ENCODE peak calls at places on chromosomes 1 and 21, in eight cellular contexts. One of them, this sample, is unnamed.

GRCh38 chr1:244833734-244834595 is 1.5 kb upstream of the COX20 start:
- DNase-seq in breast epithelium: peak; percentile 60
- DNase-seq in HCT116: peak; percentile 80
- DNase-seq in GM12891: no peak
- DNase-seq in GM23338: peak; percentile 79
- DNase-seq in Panc1: peak; percentile 58
- DNase-seq in SK-N-MC: peak; percentile 75
- DNase-seq in transverse colon: peak; percentile 65
- DNase-seq in this sample: no peak

GRCh38 chr1:20507248-20507563 is 745 bp downstream of the MUL1 start:
- DNase-seq in Panc1: no peak
- DNase-seq in breast epithelium: no peak
- DNase-seq in GM12891: no peak
- DNase-seq in GM23338: no peak
- DNase-seq in transverse colon: no peak
- DNase-seq in SK-N-MC: no peak
- DNase-seq in HCT116: no peak
- DNase-seq in this sample: no peak

GRCh38 chr1:247078315-247079140 is at the start of gene ZNF670:
- DNase-seq in transverse colon: peak; percentile 97
- DNase-seq in HCT116: peak; percentile 94
- DNase-seq in breast epithelium: peak; percentile 93
- DNase-seq in GM23338: peak; percentile 100
- DNase-seq in SK-N-MC: peak; percentile 63
- DNase-seq in Panc1: peak; percentile 91
- DNase-seq in GM12891: peak; percentile 85
- DNase-seq in this sample: peak; percentile 83

GRCh38 chr1:184457500-184457899 is 70.7 kb downstream of the C1orf21 start:
- DNase-seq in breast epithelium: no peak
- DNase-seq in GM23338: no peak
- DNase-seq in transverse colon: no peak
- DNase-seq in HCT116: no peak
- DNase-seq in GM12891: no peak
- DNase-seq in SK-N-MC: no peak
- DNase-seq in Panc1: no peak
- DNase-seq in this sample: no peak

GRCh38 chr1:178267646-178268094 is 173.8 kb downstream of the RASAL2 start:
- DNase-seq in Panc1: no peak
- DNase-seq in SK-N-MC: no peak
- DNase-seq in GM23338: peak; percentile 86
- DNase-seq in GM12891: no peak
- DNase-seq in HCT116: peak; percentile 7
- DNase-seq in breast epithelium: no peak
- DNase-seq in transverse colon: no peak
- DNase-seq in this sample: no peak

GRCh38 chr21:14880922-14881321 is 183.9 kb downstream of the NRIP1 start:
- DNase-seq in GM12891: no peak
- DNase-seq in transverse colon: no peak
- DNase-seq in Panc1: no peak
- DNase-seq in SK-N-MC: no peak
- DNase-seq in HCT116: no peak
- DNase-seq in breast epithelium: no peak
- DNase-seq in GM23338: no peak
- DNase-seq in this sample: no peak

GRCh38 chr21:35649186-35649585 is 411.1 kb downstream of the SETD4 start:
- DNase-seq in HCT116: no peak
- DNase-seq in breast epithelium: no peak
- DNase-seq in GM12891: no peak
- DNase-seq in SK-N-MC: no peak
- DNase-seq in Panc1: no peak
- DNase-seq in GM23338: no peak
- DNase-seq in transverse colon: no peak
- DNase-seq in this sample: no peak

GRCh38 chr21:35014302-35015044 is 34.6 kb downstream of the RUNX1 start:
- DNase-seq in breast epithelium: no peak
- DNase-seq in transverse colon: no peak
- DNase-seq in HCT116: no peak
- DNase-seq in GM23338: no peak
- DNase-seq in SK-N-MC: no peak
- DNase-seq in Panc1: no peak
- DNase-seq in GM12891: no peak
- DNase-seq in this sample: no peak

GRCh38 chr1:113542221-113542701 is 151.9 kb downstream of the MAGI3 start:
- DNase-seq in GM23338: no peak
- DNase-seq in HCT116: no peak
- DNase-seq in breast epithelium: no peak
- DNase-seq in SK-N-MC: no peak
- DNase-seq in GM12891: no peak
- DNase-seq in Panc1: no peak
- DNase-seq in transverse colon: no peak
- DNase-seq in this sample: no peak

GRCh38 chr1:30277415-30277814 is 446.0 kb downstream of the MATN1 start:
- DNase-seq in transverse colon: no peak
- DNase-seq in HCT116: no peak
- DNase-seq in Panc1: no peak
- DNase-seq in GM12891: no peak
- DNase-seq in SK-N-MC: no peak
- DNase-seq in GM23338: no peak
- DNase-seq in breast epithelium: no peak
- DNase-seq in this sample: no peak

GRCh38 chr1:234090212-234091064 is 186.0 kb downstream of the SLC35F3 start:
- DNase-seq in Panc1: no peak
- DNase-seq in GM23338: no peak
- DNase-seq in HCT116: no peak
- DNase-seq in breast epithelium: no peak
- DNase-seq in transverse colon: no peak
- DNase-seq in GM12891: no peak
- DNase-seq in SK-N-MC: no peak
- DNase-seq in this sample: no peak

GRCh38 chr1:7704214-7705047 is 66.7 kb upstream of the VAMP3 start:
- DNase-seq in transverse colon: peak; percentile 95
- DNase-seq in breast epithelium: peak; percentile 96
- DNase-seq in SK-N-MC: no peak
- DNase-seq in GM12891: peak; percentile 94
- DNase-seq in GM23338: peak; percentile 96
- DNase-seq in HCT116: peak; percentile 77
- DNase-seq in Panc1: no peak
- DNase-seq in this sample: peak; percentile 89

GRCh38 chr1:67683736-67684525 is 1.1 kb upstream of the GADD45A start:
- DNase-seq in breast epithelium: no peak
- DNase-seq in transverse colon: peak; percentile 18
- DNase-seq in GM12891: no peak
- DNase-seq in GM23338: no peak
- DNase-seq in Panc1: no peak
- DNase-seq in HCT116: no peak
- DNase-seq in SK-N-MC: no peak
- DNase-seq in this sample: no peak

GRCh38 chr1:217039926-217040325 is 316.7 kb upstream of the ESRRG start:
- DNase-seq in Panc1: no peak
- DNase-seq in GM12891: no peak
- DNase-seq in GM23338: no peak
- DNase-seq in transverse colon: no peak
- DNase-seq in breast epithelium: no peak
- DNase-seq in SK-N-MC: no peak
- DNase-seq in HCT116: no peak
- DNase-seq in this sample: no peak
- TF ChIP-seq POLR2AphosphoS5 in Panc1: no peak
- TF ChIP-seq POLR2AphosphoS5 in GM12891: no peak
- TF ChIP-seq POLR2AphosphoS5 in GM23338: no peak
- TF ChIP-seq POLR2AphosphoS5 in transverse colon: no peak
- TF ChIP-seq POLR2AphosphoS5 in breast epithelium: no peak
- TF ChIP-seq POLR2AphosphoS5 in SK-N-MC: no peak
- TF ChIP-seq POLR2AphosphoS5 in HCT116: no peak
- TF ChIP-seq POLR2AphosphoS5 in this sample: no peak

GRCh38 chr1:163874070-163874469 is 552.3 kb downstream of the NUF2 start:
- DNase-seq in HCT116: no peak
- DNase-seq in GM23338: peak; percentile 34
- DNase-seq in transverse colon: no peak
- DNase-seq in breast epithelium: no peak
- DNase-seq in GM12891: no peak
- DNase-seq in Panc1: no peak
- DNase-seq in SK-N-MC: no peak
- DNase-seq in this sample: no peak

GRCh38 chr1:163875927-163876320 is 554.2 kb downstream of the NUF2 start:
- DNase-seq in GM23338: no peak
- DNase-seq in HCT116: no peak
- DNase-seq in transverse colon: no peak
- DNase-seq in SK-N-MC: no peak
- DNase-seq in GM12891: no peak
- DNase-seq in breast epithelium: no peak
- DNase-seq in Panc1: no peak
- DNase-seq in this sample: no peak

GRCh38 chr1:163870666-163871065 is 548.9 kb downstream of the NUF2 start:
- DNase-seq in GM12891: no peak
- DNase-seq in transverse colon: no peak
- DNase-seq in GM23338: no peak
- DNase-seq in breast epithelium: no peak
- DNase-seq in HCT116: no peak
- DNase-seq in SK-N-MC: no peak
- DNase-seq in Panc1: no peak
- DNase-seq in this sample: no peak

GRCh38 chr1:163875214-163875926 is 553.6 kb downstream of the NUF2 start:
- DNase-seq in transverse colon: peak; percentile 18
- DNase-seq in breast epithelium: no peak
- DNase-seq in HCT116: no peak
- DNase-seq in SK-N-MC: no peak
- DNase-seq in GM23338: no peak
- DNase-seq in GM12891: no peak
- DNase-seq in Panc1: no peak
- DNase-seq in this sample: no peak

GRCh38 chr1:163872067-163872466 is 550.3 kb downstream of the NUF2 start:
- DNase-seq in transverse colon: no peak
- DNase-seq in SK-N-MC: no peak
- DNase-seq in breast epithelium: no peak
- DNase-seq in GM23338: no peak
- DNase-seq in GM12891: no peak
- DNase-seq in Panc1: no peak
- DNase-seq in HCT116: no peak
- DNase-seq in this sample: no peak
- TF ChIP-seq POLR2AphosphoS5 in transverse colon: no peak
- TF ChIP-seq POLR2AphosphoS5 in SK-N-MC: no peak
- TF ChIP-seq POLR2AphosphoS5 in breast epithelium: no peak
- TF ChIP-seq POLR2AphosphoS5 in GM23338: no peak
- TF ChIP-seq POLR2AphosphoS5 in GM12891: no peak
- TF ChIP-seq POLR2AphosphoS5 in Panc1: no peak
- TF ChIP-seq POLR2AphosphoS5 in HCT116: no peak
- TF ChIP-seq POLR2AphosphoS5 in this sample: no peak

DNA sequence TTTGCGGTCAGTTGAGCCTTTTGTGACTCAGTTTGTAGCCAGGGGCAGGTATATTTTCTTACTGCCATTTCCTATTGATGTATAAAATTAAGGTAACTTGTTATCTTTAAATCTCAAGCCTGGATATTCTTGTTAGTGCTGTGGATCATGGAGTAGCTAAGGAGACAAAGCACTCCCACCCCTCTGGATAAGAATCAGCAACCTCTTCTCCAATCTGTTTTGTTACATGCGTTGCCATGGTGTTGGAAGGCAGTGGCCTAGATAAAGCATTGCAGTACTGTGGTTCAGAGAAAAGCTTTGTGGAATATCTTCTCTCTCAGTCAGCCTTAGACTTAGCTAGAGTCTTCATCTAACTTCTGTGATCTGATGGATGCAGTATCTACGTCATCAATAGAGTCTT is 478.7 kb upstream of the DEPDC1 start:
- DNase-seq in breast epithelium: no peak
- DNase-seq in HCT116: no peak
- DNase-seq in SK-N-MC: no peak
- DNase-seq in transverse colon: no peak
- DNase-seq in GM12891: no peak
- DNase-seq in Panc1: no peak
- DNase-seq in GM23338: peak; percentile 80
- DNase-seq in this sample: no peak
- TF ChIP-seq POLR2AphosphoS5 in breast epithelium: no peak
- TF ChIP-seq POLR2AphosphoS5 in HCT116: no peak
- TF ChIP-seq POLR2AphosphoS5 in SK-N-MC: no peak
- TF ChIP-seq POLR2AphosphoS5 in transverse colon: no peak
- TF ChIP-seq POLR2AphosphoS5 in GM12891: no peak
- TF ChIP-seq POLR2AphosphoS5 in Panc1: no peak
- TF ChIP-seq POLR2AphosphoS5 in GM23338: no peak
- TF ChIP-seq POLR2AphosphoS5 in this sample: no peak

GRCh38 chr1:25562928-25563283 is 19.5 kb downstream of the LDLRAP1 start:
- DNase-seq in transverse colon: no peak
- DNase-seq in HCT116: no peak
- DNase-seq in Panc1: no peak
- DNase-seq in GM23338: no peak
- DNase-seq in SK-N-MC: no peak
- DNase-seq in breast epithelium: no peak
- DNase-seq in GM12891: no peak
- DNase-seq in this sample: no peak

GRCh38 chr1:25561426-25562100 is 18.2 kb downstream of the LDLRAP1 start:
- DNase-seq in HCT116: no peak
- DNase-seq in Panc1: no peak
- DNase-seq in transverse colon: no peak
- DNase-seq in breast epithelium: no peak
- DNase-seq in GM12891: no peak
- DNase-seq in SK-N-MC: no peak
- DNase-seq in GM23338: no peak
- DNase-seq in this sample: no peak

GRCh38 chr1:25563330-25564215 is 20.2 kb downstream of the LDLRAP1 start:
- DNase-seq in HCT116: no peak
- DNase-seq in SK-N-MC: no peak
- DNase-seq in Panc1: no peak
- DNase-seq in GM23338: no peak
- DNase-seq in transverse colon: no peak
- DNase-seq in GM12891: no peak
- DNase-seq in breast epithelium: no peak
- DNase-seq in this sample: no peak

GRCh38 chr1:25560788-25561187 is 17.4 kb downstream of the LDLRAP1 start:
- DNase-seq in SK-N-MC: no peak
- DNase-seq in Panc1: no peak
- DNase-seq in GM12891: no peak
- DNase-seq in transverse colon: no peak
- DNase-seq in GM23338: no peak
- DNase-seq in breast epithelium: no peak
- DNase-seq in HCT116: no peak
- DNase-seq in this sample: no peak

DNA sequence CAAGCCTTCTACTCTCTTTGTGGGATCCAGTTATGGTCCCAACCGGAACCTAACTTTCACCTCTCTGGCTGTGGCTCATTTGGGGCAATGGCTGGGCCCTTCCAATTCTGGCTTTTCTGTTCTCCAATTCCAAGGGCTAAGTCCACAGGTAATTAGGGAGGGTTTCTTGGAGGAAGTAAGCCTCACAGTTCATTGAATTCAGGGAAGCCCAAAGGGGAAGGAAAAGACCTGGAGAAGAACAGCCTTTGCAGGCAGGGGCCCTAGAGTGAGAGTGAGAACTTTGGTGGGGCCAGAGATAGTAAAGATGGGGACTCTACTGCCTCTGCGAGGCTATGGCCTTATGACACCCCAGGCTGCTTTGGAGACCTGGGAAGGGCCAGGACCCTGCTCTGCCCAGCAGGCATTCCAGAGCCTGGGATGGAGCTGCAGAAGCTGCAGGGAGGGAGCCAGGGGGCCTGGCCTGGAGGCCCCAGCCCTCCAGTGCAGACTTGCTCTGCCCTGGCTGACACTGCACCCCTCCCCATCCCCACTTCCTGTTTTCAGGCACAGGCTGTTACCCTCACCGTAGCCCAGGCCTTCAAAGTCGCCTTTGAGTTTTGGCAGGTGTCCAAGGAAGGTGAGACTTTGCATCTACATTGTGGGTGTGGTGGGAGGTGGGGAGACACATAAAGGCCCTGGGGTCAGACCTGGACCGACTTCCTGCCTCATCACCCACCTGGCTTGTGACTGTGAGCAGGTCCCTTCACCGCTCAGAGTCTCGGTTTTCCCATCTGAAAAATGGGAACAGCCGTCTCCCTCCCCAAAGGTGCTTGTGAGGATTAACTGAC is 18.9 kb downstream of the LDLRAP1 start:
- DNase-seq in Panc1: no peak
- DNase-seq in breast epithelium: peak; percentile 41
- DNase-seq in GM12891: peak; percentile 95
- DNase-seq in GM23338: no peak
- DNase-seq in HCT116: no peak
- DNase-seq in transverse colon: peak; percentile 89
- DNase-seq in SK-N-MC: no peak
- DNase-seq in this sample: peak; percentile 90
- TF ChIP-seq POLR2AphosphoS5 in Panc1: no peak
- TF ChIP-seq POLR2AphosphoS5 in breast epithelium: no peak
- TF ChIP-seq POLR2AphosphoS5 in GM12891: no peak
- TF ChIP-seq POLR2AphosphoS5 in GM23338: no peak
- TF ChIP-seq POLR2AphosphoS5 in HCT116: no peak
- TF ChIP-seq POLR2AphosphoS5 in transverse colon: no peak
- TF ChIP-seq POLR2AphosphoS5 in SK-N-MC: no peak
- TF ChIP-seq POLR2AphosphoS5 in this sample: no peak

This sample was measured in GM12892.